ENCODE peak calls at places on chromosome 15, in four cellular contexts. L is GM18507; V is stimulated activated CD8-positive, alpha-beta memory T cell treated with anti-CD3 and anti-CD28 coated beads, Interleukin-4, amount 100 ng/mL, for 48 hours; W is fibroblast of villous mesenchyme. Q is an unnamed sample.
A peak's percentile ranks its signal among the peaks of the same experiment; 100 is the strongest.

GRCh38 chr15:66936115-66936863 is 129.1 kb upstream of the SMAD3 start:
- DNase-seq in V (no peak), L (no peak), W (peak; percentile 76), Q (no peak)

GRCh38 chr15:70266412-70267089 is 168.8 kb upstream of the TLE3 start:
- DNase-seq in L (no peak), W (peak; percentile 48), V (no peak), Q (no peak)

GRCh38 chr15:61415617-61416120 is 186.6 kb upstream of the RORA start:
- DNase-seq in L (no peak), W (no peak), V (no peak), Q (no peak)

GRCh38 chr15:60788514-60789091 is 309.7 kb upstream of the ICE2 start:
- DNase-seq in W (no peak), L (no peak), V (no peak), Q (no peak)

GRCh38 chr15:34122771-34123183 is 20.9 kb downstream of the PGBD4 start:
- DNase-seq in V (no peak), L (no peak), W (peak; percentile 97), Q (no peak)

GRCh38 chr15:71588746-71589145 is 221.6 kb upstream of the NR2E3 start:
- DNase-seq in L (no peak), V (no peak), W (peak; percentile 90), Q (no peak)

GRCh38 chr15:29695486-29696167 is 126.6 kb downstream of the TJP1 start:
- DNase-seq in L (no peak), W (no peak), V (no peak), Q (no peak)

GRCh38 chr15:37289109-37289765 is 188.9 kb upstream of the MEIS2 start:
- DNase-seq in V (no peak), W (no peak), L (no peak), Q (no peak)

GRCh38 chr15:57060799-57061198 is 142.4 kb downstream of the TCF12 start:
- DNase-seq in L (no peak), W (no peak), V (no peak), Q (no peak)

GRCh38 chr15:69340243-69340991 is 41.7 kb downstream of the PAQR5 start:
- DNase-seq in V (no peak), L (no peak), W (no peak), Q (no peak)

GRCh38 chr15:89307046-89307587 is 27.5 kb downstream of the POLG start:
- DNase-seq in V (no peak), W (peak; percentile 20), L (no peak), Q (no peak)

GRCh38 chr15:52529289-52529929 is 729 bp upstream of the MYO5A start:
- DNase-seq in L (peak; percentile 7), V (peak; percentile 48), W (no peak), Q (no peak)

GRCh38 chr15:62928996-62929350 is 113.6 kb upstream of the TPM1 start:
- DNase-seq in W (peak; percentile 67), L (no peak), V (no peak), Q (no peak)

GRCh38 chr15:69415381-69415780 is 1.2 kb downstream of the KIF23 start:
- DNase-seq in V (no peak), W (peak; percentile 46), L (no peak), Q (no peak)

GRCh38 chr15:96851613-96852012 is 521.1 kb downstream of the NR2F2 start:
- DNase-seq in W (peak; percentile 42), L (no peak), V (no peak), Q (no peak)

GRCh38 chr15:44028349-44028748 is 166.7 kb downstream of the FRMD5 start:
- DNase-seq in V (no peak), W (no peak), L (no peak), Q (no peak)

GRCh38 chr15:78006567-78007205 is 70.8 kb downstream of the TBC1D2B start:
- DNase-seq in L (no peak), W (no peak), V (no peak), Q (no peak)

GRCh38 chr15:38864827-38865604 is 300.4 kb upstream of the RASGRP1 start:
- DNase-seq in V (no peak), W (peak; percentile 84), L (no peak), Q (no peak)

GRCh38 chr15:58520936-58521292 is 89.1 kb downstream of the LIPC start:
- DNase-seq in V (no peak), W (no peak), L (no peak), Q (no peak)

GRCh38 chr15:25422021-25422420 is 16.8 kb downstream of the UBE3A start:
- DNase-seq in W (peak; percentile 58), V (no peak), L (no peak), Q (no peak)

GRCh38 chr15:75653347-75653913 is 5.7 kb downstream of the SNX33 start:
- DNase-seq in V (no peak), L (no peak), W (no peak), Q (no peak)

GRCh38 chr15:49918106-49918505 is 200.9 kb downstream of the ATP8B4 start:
- DNase-seq in V (no peak), W (peak; percentile 25), L (no peak), Q (no peak)

GRCh38 chr15:85312486-85312885 is 67.9 kb upstream of the AKAP13 start:
- DNase-seq in V (no peak), W (peak; percentile 67), L (no peak), Q (peak; percentile 58)

GRCh38 chr15:41780266-41780665 is 6.0 kb downstream of the MAPKBP1 start:
- DNase-seq in W (peak; percentile 61), V (no peak), L (no peak), Q (no peak)

GRCh38 chr15:73677146-73677607 is 7.0 kb upstream of the CD276 start:
- DNase-seq in W (peak; percentile 75), V (peak; percentile 65), L (no peak), Q (peak; percentile 18)

Q was measured in GM12864.